ENCODE peak calls at places on chromosomes 6 and 20, in nine cellular contexts. One of them, this sample, is unnamed.

GRCh38 chr6:107192739-107193296 is 77.5 kb upstream of the BEND3 start:
- DNase-seq in Peyer's patch: no peak
- DNase-seq in IMR-90: no peak
- DNase-seq in A549: no peak
- DNase-seq in GM12878: no peak
- DNase-seq in body of pancreas: no peak
- DNase-seq in esophagus squamous epithelium: no peak
- DNase-seq in thyroid gland: no peak
- DNase-seq in heart left ventricle: no peak
- DNase-seq in this sample: no peak

GRCh38 chr6:107543088-107543487 is 53.2 kb downstream of the SOBP start:
- DNase-seq in Peyer's patch: no peak
- DNase-seq in IMR-90: no peak
- DNase-seq in A549: no peak
- DNase-seq in GM12878: no peak
- DNase-seq in body of pancreas: no peak
- DNase-seq in esophagus squamous epithelium: no peak
- DNase-seq in thyroid gland: no peak
- DNase-seq in heart left ventricle: no peak
- DNase-seq in this sample: no peak

GRCh38 chr6:33441457-33441856 is 12.9 kb upstream of the ZBTB9 start:
- DNase-seq in Peyer's patch: no peak
- DNase-seq in IMR-90: no peak
- DNase-seq in A549: no peak
- DNase-seq in GM12878: no peak
- DNase-seq in body of pancreas: no peak
- DNase-seq in esophagus squamous epithelium: no peak
- DNase-seq in thyroid gland: no peak
- DNase-seq in heart left ventricle: no peak
- DNase-seq in this sample: no peak

GRCh38 chr6:118551063-118551672 is 3.1 kb downstream of the PLN start:
- DNase-seq in Peyer's patch: no peak
- DNase-seq in IMR-90: peak
- DNase-seq in A549: peak
- DNase-seq in GM12878: no peak
- DNase-seq in body of pancreas: no peak
- DNase-seq in esophagus squamous epithelium: no peak
- DNase-seq in thyroid gland: no peak
- DNase-seq in heart left ventricle: no peak
- DNase-seq in this sample: peak

GRCh38 chr6:138590796-138591709 is 91.8 kb upstream of the NHSL1 start:
- DNase-seq in Peyer's patch: no peak
- DNase-seq in IMR-90: peak
- DNase-seq in A549: peak
- DNase-seq in GM12878: peak
- DNase-seq in body of pancreas: peak
- DNase-seq in esophagus squamous epithelium: no peak
- DNase-seq in thyroid gland: peak
- DNase-seq in heart left ventricle: no peak
- DNase-seq in this sample: peak

GRCh38 chr6:41568585-41569384 is 22.6 kb downstream of the FOXP4 start:
- DNase-seq in Peyer's patch: no peak
- DNase-seq in IMR-90: peak
- DNase-seq in A549: no peak
- DNase-seq in GM12878: no peak
- DNase-seq in body of pancreas: peak
- DNase-seq in esophagus squamous epithelium: no peak
- DNase-seq in thyroid gland: peak
- DNase-seq in heart left ventricle: no peak
- DNase-seq in this sample: peak

GRCh38 chr6:43944908-43945777 is 175.1 kb downstream of the VEGFA start:
- DNase-seq in Peyer's patch: no peak
- DNase-seq in IMR-90: no peak
- DNase-seq in A549: no peak
- DNase-seq in GM12878: no peak
- DNase-seq in body of pancreas: no peak
- DNase-seq in esophagus squamous epithelium: no peak
- DNase-seq in thyroid gland: peak
- DNase-seq in heart left ventricle: no peak
- DNase-seq in this sample: no peak

GRCh38 chr6:109767961-109768360 is 76.9 kb downstream of the FIG4 start:
- DNase-seq in Peyer's patch: no peak
- DNase-seq in IMR-90: no peak
- DNase-seq in A549: no peak
- DNase-seq in GM12878: no peak
- DNase-seq in body of pancreas: no peak
- DNase-seq in esophagus squamous epithelium: no peak
- DNase-seq in thyroid gland: no peak
- DNase-seq in heart left ventricle: no peak
- DNase-seq in this sample: no peak

GRCh38 chr6:69994251-69994650 is 127.9 kb downstream of the COL19A1 start:
- DNase-seq in Peyer's patch: no peak
- DNase-seq in IMR-90: no peak
- DNase-seq in A549: no peak
- DNase-seq in GM12878: no peak
- DNase-seq in body of pancreas: no peak
- DNase-seq in esophagus squamous epithelium: no peak
- DNase-seq in thyroid gland: no peak
- DNase-seq in heart left ventricle: no peak
- DNase-seq in this sample: no peak

GRCh38 chr6:127900935-127901334 is at the start of gene THEMIS:
- DNase-seq in Peyer's patch: no peak
- DNase-seq in IMR-90: no peak
- DNase-seq in A549: no peak
- DNase-seq in GM12878: no peak
- DNase-seq in body of pancreas: no peak
- DNase-seq in esophagus squamous epithelium: no peak
- DNase-seq in thyroid gland: no peak
- DNase-seq in heart left ventricle: no peak
- DNase-seq in this sample: no peak

GRCh38 chr20:14401479-14402138 is 64.2 kb upstream of the FLRT3 start:
- DNase-seq in Peyer's patch: no peak
- DNase-seq in IMR-90: no peak
- DNase-seq in A549: no peak
- DNase-seq in GM12878: no peak
- DNase-seq in body of pancreas: no peak
- DNase-seq in esophagus squamous epithelium: no peak
- DNase-seq in thyroid gland: no peak
- DNase-seq in heart left ventricle: no peak
- DNase-seq in this sample: no peak

GRCh38 chr6:21987501-21987957 is 309.3 kb downstream of the PRL start:
- DNase-seq in Peyer's patch: peak
- DNase-seq in IMR-90: peak
- DNase-seq in A549: no peak
- DNase-seq in GM12878: peak
- DNase-seq in body of pancreas: peak
- DNase-seq in esophagus squamous epithelium: peak
- DNase-seq in thyroid gland: peak
- DNase-seq in heart left ventricle: peak
- DNase-seq in this sample: no peak

GRCh38 chr6:152978058-152978457 is 4.8 kb downstream of the FBXO5 start:
- DNase-seq in Peyer's patch: no peak
- DNase-seq in IMR-90: peak
- DNase-seq in A549: no peak
- DNase-seq in GM12878: no peak
- DNase-seq in body of pancreas: no peak
- DNase-seq in esophagus squamous epithelium: no peak
- DNase-seq in thyroid gland: no peak
- DNase-seq in heart left ventricle: no peak
- DNase-seq in this sample: no peak

GRCh38 chr6:104623052-104623690 is 236.5 kb downstream of the HACE1 start:
- DNase-seq in Peyer's patch: no peak
- DNase-seq in IMR-90: no peak
- DNase-seq in A549: peak
- DNase-seq in GM12878: no peak
- DNase-seq in body of pancreas: peak
- DNase-seq in esophagus squamous epithelium: no peak
- DNase-seq in thyroid gland: no peak
- DNase-seq in heart left ventricle: no peak
- DNase-seq in this sample: no peak

GRCh38 chr6:139030539-139030938 is 2.0 kb downstream of the ABRACL start:
- DNase-seq in Peyer's patch: no peak
- DNase-seq in IMR-90: no peak
- DNase-seq in A549: no peak
- DNase-seq in GM12878: peak
- DNase-seq in body of pancreas: no peak
- DNase-seq in esophagus squamous epithelium: no peak
- DNase-seq in thyroid gland: no peak
- DNase-seq in heart left ventricle: no peak
- DNase-seq in this sample: peak

GRCh38 chr20:24494460-24494920 is 25.1 kb downstream of the SYNDIG1 start:
- DNase-seq in Peyer's patch: no peak
- DNase-seq in IMR-90: no peak
- DNase-seq in A549: no peak
- DNase-seq in GM12878: no peak
- DNase-seq in body of pancreas: no peak
- DNase-seq in esophagus squamous epithelium: no peak
- DNase-seq in thyroid gland: no peak
- DNase-seq in heart left ventricle: no peak
- DNase-seq in this sample: no peak

GRCh38 chr6:24855389-24856245 is 56.9 kb upstream of the ARMH2 start:
- DNase-seq in Peyer's patch: no peak
- DNase-seq in IMR-90: peak
- DNase-seq in A549: peak
- DNase-seq in GM12878: peak
- DNase-seq in body of pancreas: peak
- DNase-seq in esophagus squamous epithelium: no peak
- DNase-seq in thyroid gland: peak
- DNase-seq in heart left ventricle: no peak
- DNase-seq in this sample: peak

GRCh38 chr6:157380779-157381561 is at the start of gene ZDHHC14:
- DNase-seq in Peyer's patch: peak
- DNase-seq in IMR-90: peak
- DNase-seq in A549: peak
- DNase-seq in GM12878: peak
- DNase-seq in body of pancreas: peak
- DNase-seq in esophagus squamous epithelium: peak
- DNase-seq in thyroid gland: peak
- DNase-seq in heart left ventricle: peak
- DNase-seq in this sample: peak

DNA sequence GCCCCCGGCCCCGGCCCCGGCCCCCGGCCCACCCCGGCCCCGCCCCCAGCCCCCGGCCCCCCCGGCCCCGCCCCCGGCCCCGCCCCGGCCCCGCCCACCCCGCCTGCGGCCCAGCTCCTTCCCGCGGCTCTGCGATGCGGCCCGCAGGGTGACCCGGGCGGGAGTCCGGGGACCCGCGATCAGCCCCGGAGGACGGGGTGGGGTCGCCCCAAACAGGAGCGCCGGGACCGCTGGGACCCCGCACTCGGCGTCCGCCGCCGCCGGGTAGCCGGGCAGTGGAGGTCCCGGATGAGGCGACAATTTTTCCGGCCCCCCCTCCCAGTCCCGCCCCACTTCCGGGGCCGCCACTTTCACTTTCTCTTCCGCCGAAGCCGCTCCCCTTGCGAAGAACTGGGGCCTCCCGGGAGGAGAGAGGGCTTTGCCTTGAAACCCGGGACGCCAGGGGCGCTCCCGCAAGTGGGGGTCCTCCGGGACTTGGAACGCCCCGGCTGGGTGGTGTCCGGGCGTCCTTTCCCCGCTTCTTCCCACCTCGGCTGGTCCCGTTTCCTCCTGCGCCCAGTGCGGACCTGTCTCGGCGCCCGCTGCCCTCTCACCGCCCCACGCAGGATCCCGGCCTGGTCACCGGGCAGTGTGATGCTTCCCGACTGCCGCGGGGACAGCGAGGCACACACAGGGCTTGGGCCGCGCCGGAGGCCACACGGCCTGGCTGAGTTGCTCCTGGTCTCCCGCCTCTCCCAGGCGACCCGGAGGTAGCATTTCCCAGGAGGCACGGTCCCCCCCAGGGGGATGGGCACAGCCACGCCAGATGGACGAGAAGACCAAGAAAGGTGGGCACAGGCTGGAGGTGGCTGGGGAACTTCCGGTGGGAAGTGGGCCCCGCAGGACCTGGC is at the start of gene RBCK1:
- DNase-seq in Peyer's patch: peak
- DNase-seq in IMR-90: peak
- DNase-seq in A549: peak
- DNase-seq in GM12878: no peak
- DNase-seq in body of pancreas: peak
- DNase-seq in esophagus squamous epithelium: no peak
- DNase-seq in thyroid gland: peak
- DNase-seq in heart left ventricle: peak
- DNase-seq in this sample: peak
- TF ChIP-seq POLR2A in Peyer's patch: peak
- TF ChIP-seq POLR2A in IMR-90: peak
- TF ChIP-seq POLR2A in A549: peak
- TF ChIP-seq POLR2A in GM12878: peak
- TF ChIP-seq POLR2A in body of pancreas: peak
- TF ChIP-seq POLR2A in esophagus squamous epithelium: peak
- TF ChIP-seq POLR2A in thyroid gland: peak
- TF ChIP-seq POLR2A in heart left ventricle: peak
- TF ChIP-seq POLR2A in this sample: peak

GRCh38 chr20:36578642-36579041 is 5.2 kb downstream of the TGIF2 start:
- DNase-seq in Peyer's patch: no peak
- DNase-seq in IMR-90: no peak
- DNase-seq in A549: no peak
- DNase-seq in GM12878: no peak
- DNase-seq in body of pancreas: no peak
- DNase-seq in esophagus squamous epithelium: no peak
- DNase-seq in thyroid gland: no peak
- DNase-seq in heart left ventricle: no peak
- DNase-seq in this sample: no peak
- TF ChIP-seq POLR2A in Peyer's patch: no peak
- TF ChIP-seq POLR2A in IMR-90: no peak
- TF ChIP-seq POLR2A in A549: no peak
- TF ChIP-seq POLR2A in GM12878: no peak
- TF ChIP-seq POLR2A in body of pancreas: no peak
- TF ChIP-seq POLR2A in esophagus squamous epithelium: no peak
- TF ChIP-seq POLR2A in thyroid gland: no peak
- TF ChIP-seq POLR2A in heart left ventricle: no peak
- TF ChIP-seq POLR2A in this sample: no peak

GRCh38 chr20:35648836-35649235 is 15.9 kb downstream of the CPNE1 start:
- DNase-seq in Peyer's patch: no peak
- DNase-seq in IMR-90: peak
- DNase-seq in A549: no peak
- DNase-seq in GM12878: no peak
- DNase-seq in body of pancreas: peak
- DNase-seq in esophagus squamous epithelium: no peak
- DNase-seq in thyroid gland: peak
- DNase-seq in heart left ventricle: no peak
- DNase-seq in this sample: no peak
- TF ChIP-seq POLR2A in Peyer's patch: no peak
- TF ChIP-seq POLR2A in IMR-90: no peak
- TF ChIP-seq POLR2A in A549: no peak
- TF ChIP-seq POLR2A in GM12878: no peak
- TF ChIP-seq POLR2A in body of pancreas: no peak
- TF ChIP-seq POLR2A in esophagus squamous epithelium: no peak
- TF ChIP-seq POLR2A in thyroid gland: no peak
- TF ChIP-seq POLR2A in heart left ventricle: no peak
- TF ChIP-seq POLR2A in this sample: no peak

DNA sequence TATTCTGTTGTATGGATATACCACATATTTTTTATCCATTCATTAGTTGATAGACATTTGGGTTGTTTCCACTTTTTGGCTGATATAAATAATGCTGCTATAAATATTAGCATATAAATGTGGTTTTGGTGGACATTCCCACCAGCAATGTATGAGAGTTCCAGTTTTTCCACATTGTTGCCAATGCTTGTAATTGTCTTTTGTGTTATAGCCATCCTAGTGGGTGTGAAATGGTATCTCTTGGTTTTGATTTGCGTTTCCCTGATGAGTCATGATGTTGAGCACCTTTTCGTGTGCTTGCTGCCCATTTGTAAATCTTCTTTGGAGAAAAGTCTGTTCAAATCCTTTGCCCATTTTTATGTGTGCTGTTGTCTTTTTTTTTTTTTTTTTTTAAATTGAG is 54.4 kb downstream of the DHX35 start:
- DNase-seq in Peyer's patch: no peak
- DNase-seq in IMR-90: no peak
- DNase-seq in A549: no peak
- DNase-seq in GM12878: no peak
- DNase-seq in body of pancreas: no peak
- DNase-seq in esophagus squamous epithelium: no peak
- DNase-seq in thyroid gland: no peak
- DNase-seq in heart left ventricle: no peak
- DNase-seq in this sample: no peak
- TF ChIP-seq POLR2A in Peyer's patch: no peak
- TF ChIP-seq POLR2A in IMR-90: no peak
- TF ChIP-seq POLR2A in A549: no peak
- TF ChIP-seq POLR2A in GM12878: no peak
- TF ChIP-seq POLR2A in body of pancreas: no peak
- TF ChIP-seq POLR2A in esophagus squamous epithelium: no peak
- TF ChIP-seq POLR2A in thyroid gland: no peak
- TF ChIP-seq POLR2A in heart left ventricle: no peak
- TF ChIP-seq POLR2A in this sample: no peak